ENCODE peak calls at places on chromosomes 3 and 15, in eight cellular contexts. Z is GM23338, E is suprapubic skin, N is HepG2, I is stomach, S is HL-60, C is breast epithelium, D is Panc1. H is an unnamed sample.

GRCh38 chr3:27939940-27940339 is 217.8 kb upstream of the EOMES start:
- DNase-seq in N (peak; percentile 12), Z (peak; percentile 63), S (no peak), E (no peak), D (no peak), C (no peak), I (no peak), H (no peak)

GRCh38 chr3:183634707-183635106 is 716 bp upstream of the KLHL24 start:
- DNase-seq in C (no peak), N (no peak), E (no peak), D (no peak), I (no peak), S (no peak), Z (no peak), H (no peak)

GRCh38 chr3:95815828-95816227 is 998.6 kb upstream of the EPHA6 start:
- DNase-seq in C (no peak), Z (no peak), S (no peak), I (no peak), E (no peak), D (no peak), N (no peak), H (no peak)

GRCh38 chr3:80549173-80549572 is 781.4 kb upstream of the ROBO1 start:
- DNase-seq in I (no peak), N (peak; percentile 4), E (no peak), S (no peak), D (no peak), Z (no peak), C (no peak), H (no peak)

GRCh38 chr3:197713477-197713822 is 23.3 kb downstream of the RUBCN start:
- DNase-seq in Z (no peak), C (no peak), E (no peak), S (no peak), N (no peak), I (no peak), D (no peak), H (no peak)

GRCh38 chr15:70713547-70714414 is 49.6 kb downstream of the UACA start:
- DNase-seq in I (no peak), D (no peak), E (no peak), C (no peak), N (no peak), Z (no peak), S (no peak), H (no peak)

GRCh38 chr15:70906842-70907241 is 14.2 kb downstream of the LRRC49 start:
- DNase-seq in Z (no peak), E (no peak), C (no peak), S (no peak), D (no peak), N (no peak), I (no peak), H (no peak)

GRCh38 chr3:194003128-194004057 is 132.6 kb upstream of the HES1 start:
- DNase-seq in E (peak; percentile 94), N (peak; percentile 47), D (peak; percentile 71), I (peak; percentile 90), S (peak; percentile 76), C (peak; percentile 74), Z (peak; percentile 68), H (peak; percentile 83)

GRCh38 chr15:96329403-96329981 is 1.0 kb upstream of the NR2F2 start:
- DNase-seq in N (no peak), I (no peak), C (no peak), S (no peak), D (no peak), E (no peak), Z (no peak), H (no peak)

GRCh38 chr3:67630666-67631362 is 23.6 kb downstream of the SUCLG2 start:
- DNase-seq in S (no peak), Z (peak; percentile 35), I (no peak), C (no peak), D (no peak), E (no peak), N (no peak), H (no peak)

GRCh38 chr15:63080638-63081250 is 38.2 kb downstream of the TPM1 start:
- DNase-seq in E (no peak), Z (no peak), I (no peak), S (no peak), C (no peak), N (no peak), D (no peak), H (no peak)
- TF ChIP-seq POLR2AphosphoS5 in E (no peak), Z (no peak), I (no peak), S (no peak), C (no peak), N (no peak), D (no peak), H (no peak)

DNA sequence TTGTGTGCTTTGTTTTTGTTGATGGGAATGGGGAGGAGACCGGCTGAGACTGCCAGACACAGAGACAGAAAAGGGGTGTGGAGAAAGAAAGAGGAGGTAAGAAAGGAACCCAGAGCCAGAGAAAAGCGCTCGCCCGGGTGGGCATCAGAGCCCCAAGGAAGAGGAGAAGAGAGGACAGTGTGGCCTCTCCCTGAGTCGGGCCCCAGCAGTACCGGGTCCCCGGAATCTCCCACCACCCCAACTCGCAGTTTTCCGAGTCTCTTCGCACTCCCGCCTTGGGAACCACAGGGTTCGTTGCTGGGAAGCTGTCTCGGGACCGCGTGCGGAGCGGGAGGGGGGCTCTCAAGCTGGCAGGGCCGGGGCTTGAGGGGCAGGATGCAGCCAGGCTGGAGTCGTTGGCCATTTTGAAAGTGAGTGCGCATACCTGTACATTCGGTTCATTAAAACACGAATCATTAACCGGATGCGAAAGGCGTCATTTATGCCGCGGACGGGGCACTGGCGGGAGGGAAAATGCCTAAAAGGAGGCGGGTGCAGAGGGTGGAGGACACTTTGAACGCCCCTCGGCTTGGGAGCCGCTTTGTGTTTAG is 3.2 kb downstream of the SKOR1 start:
- DNase-seq in E (no peak), N (no peak), Z (peak; percentile 47), D (no peak), C (no peak), I (no peak), S (no peak), H (no peak)
- H3K27me3 ChIP-seq in E (peaks cover 100% of the 10 kb centered on the region), N (peaks cover 14% of the 10 kb centered on the region), Z (peaks cover 100% of the 10 kb centered on the region), D (peaks cover 12% of the 10 kb centered on the region), C (peaks cover 27% of the 10 kb centered on the region), I (peaks cover 90% of the 10 kb centered on the region), S (peaks cover 45% of the 10 kb centered on the region), H (peaks cover 74% of the 10 kb centered on the region)

GRCh38 chr3:38226273-38226672 is 39.3 kb upstream of the SLC22A13 start:
- DNase-seq in N (no peak), S (no peak), Z (no peak), C (no peak), E (no peak), D (no peak), I (no peak), H (no peak)
- TF ChIP-seq POLR2AphosphoS5 in N (no peak), S (no peak), Z (no peak), C (no peak), E (no peak), D (no peak), I (no peak), H (no peak)

GRCh38 chr3:31522152-31522551 is 10.6 kb upstream of the STT3B start:
- DNase-seq in N (no peak), C (no peak), D (no peak), I (no peak), S (no peak), E (no peak), Z (no peak), H (no peak)
- H3K27me3 ChIP-seq in N (no peaks in the 10 kb centered on the region), C (no peaks in the 10 kb centered on the region), D (no peaks in the 10 kb centered on the region), I (no peaks in the 10 kb centered on the region), S (no peaks in the 10 kb centered on the region), E (no peaks in the 10 kb centered on the region), Z (no peaks in the 10 kb centered on the region), H (no peaks in the 10 kb centered on the region)

DNA sequence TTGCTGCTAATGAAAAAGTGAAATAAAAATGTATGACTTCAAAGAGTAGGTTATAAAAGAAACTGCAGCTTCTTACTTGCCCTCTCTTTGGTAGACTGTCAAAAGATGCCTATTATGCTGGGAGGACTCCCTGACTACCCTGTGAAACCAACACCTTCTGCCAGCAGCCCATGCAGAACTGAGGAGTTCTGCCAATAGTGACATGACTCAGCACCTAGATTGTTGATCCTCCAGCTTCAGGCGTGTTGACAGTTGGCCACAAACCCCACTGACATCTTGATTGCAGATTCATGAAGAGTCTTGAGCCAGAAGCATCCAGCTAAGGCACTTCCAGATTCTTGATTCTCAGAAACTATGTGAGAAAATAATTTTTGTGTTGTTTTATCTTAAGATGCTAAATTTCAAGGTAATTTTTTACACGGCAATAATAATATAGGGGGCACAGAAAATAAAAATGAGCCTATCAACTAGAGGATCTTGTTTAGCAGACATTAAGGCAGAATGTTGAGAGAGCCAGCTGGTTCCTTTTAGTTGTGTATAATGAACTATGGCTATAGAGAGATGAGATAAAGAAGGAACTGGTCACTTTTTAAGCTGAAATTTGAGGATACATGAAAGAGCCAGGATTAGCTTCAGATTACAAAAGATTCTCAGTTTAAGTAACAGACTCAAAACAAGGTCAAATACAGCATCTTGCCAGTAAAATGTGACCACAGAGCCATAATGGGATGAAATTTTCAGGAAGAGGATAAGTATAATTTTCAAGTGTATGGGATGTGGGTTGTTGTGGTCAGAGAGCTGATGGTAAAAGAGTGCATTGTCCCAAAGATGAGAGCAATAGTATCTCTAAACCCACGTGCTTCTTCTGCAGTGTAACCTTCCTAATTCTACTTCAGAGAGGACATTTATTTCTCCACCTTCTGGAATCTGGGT is 588.7 kb upstream of the CBLB start:
- DNase-seq in C (peak; percentile 60), I (no peak), Z (no peak), E (no peak), N (no peak), S (peak; percentile 42), D (no peak), H (peak; percentile 83)
- TF ChIP-seq POLR2AphosphoS5 in C (no peak), I (no peak), Z (no peak), E (no peak), N (no peak), S (no peak), D (no peak), H (peak; percentile 81)

DNA sequence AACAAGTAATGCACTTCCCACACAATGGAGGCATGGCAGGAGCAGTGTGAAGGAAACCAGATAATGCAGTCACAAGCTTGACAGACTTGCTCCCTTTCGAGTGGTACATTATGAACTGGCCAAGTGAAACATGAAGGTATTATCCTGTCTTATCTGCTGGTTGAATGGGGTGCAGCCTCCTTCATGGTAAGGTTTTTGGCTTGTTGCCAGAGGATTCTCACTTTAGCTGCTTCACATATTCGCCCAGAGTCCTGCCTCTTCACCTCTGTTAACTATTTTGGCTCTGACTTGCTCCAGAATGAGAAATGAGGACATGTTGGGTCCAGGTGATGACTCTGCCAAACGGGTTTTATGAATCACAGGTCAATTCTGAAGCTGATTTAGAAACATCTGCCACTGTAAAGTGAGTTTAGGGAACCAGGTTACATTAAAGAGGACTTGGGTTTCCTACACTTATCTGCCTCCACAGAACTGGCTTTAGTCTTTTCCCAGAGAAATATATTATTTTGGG is 19.5 kb upstream of the CCDC39 start:
- DNase-seq in I (no peak), S (no peak), C (no peak), E (no peak), Z (no peak), D (no peak), N (no peak), H (no peak)
- H3K27me3 ChIP-seq in I (no peaks in the 10 kb centered on the region), S (peaks cover 2% of the 10 kb centered on the region), C (no peaks in the 10 kb centered on the region), E (no peaks in the 10 kb centered on the region), Z (no peaks in the 10 kb centered on the region), D (peaks cover 2% of the 10 kb centered on the region), N (no peaks in the 10 kb centered on the region), H (no peaks in the 10 kb centered on the region)

GRCh38 chr3:81568378-81568777 is 193.1 kb downstream of the GBE1 start:
- DNase-seq in E (no peak), N (no peak), C (no peak), D (no peak), S (no peak), Z (no peak), I (no peak), H (no peak)

GRCh38 chr3:81565066-81565465 is 196.4 kb downstream of the GBE1 start:
- DNase-seq in D (no peak), I (no peak), S (no peak), Z (no peak), C (no peak), N (no peak), E (no peak), H (no peak)
- TF ChIP-seq POLR2AphosphoS5 in D (no peak), I (no peak), S (no peak), Z (no peak), C (no peak), N (no peak), E (no peak), H (no peak)